ENCODE peak calls at places on chromosomes 7 and 10, in nine cellular contexts. M is RWPE1, O is fibroblast of the aortic adventitia, R is IMR-90, Y is PC-9, S is pancreas, P is glutamatergic neuron, Z is cardiac fibroblast, E is A549. G is an unnamed sample.

GRCh38 chr10:58438340-58438739 is 53.1 kb downstream of the TFAM start:
- DNase-seq in M (peak; percentile 34), O (peak; percentile 92), R (peak; percentile 73), Y (no peak), S (no peak), P (no peak), Z (peak; percentile 86), E (no peak), G (no peak)

GRCh38 chr10:11447571-11447970 is 163.9 kb downstream of the USP6NL start:
- DNase-seq in M (no peak), O (no peak), R (no peak), Y (no peak), S (no peak), P (no peak), Z (no peak), E (no peak), G (no peak)

GRCh38 chr7:66779669-66780408 is 39.3 kb downstream of the RABGEF1 start:
- DNase-seq in M (peak; percentile 46), O (peak; percentile 24), R (peak; percentile 56), Y (no peak), S (no peak), P (no peak), Z (peak; percentile 72), E (no peak), G (no peak)

GRCh38 chr7:41206267-41206666 is 496.6 kb downstream of the INHBA start:
- DNase-seq in M (no peak), O (no peak), R (no peak), Y (no peak), S (no peak), P (no peak), Z (no peak), E (no peak), G (no peak)

GRCh38 chr10:75772153-75772887 is 340.9 kb downstream of the LRMDA start:
- DNase-seq in M (peak; percentile 12), O (peak; percentile 67), R (no peak), Y (no peak), S (no peak), P (no peak), Z (peak; percentile 47), E (no peak), G (no peak)

GRCh38 chr10:104235801-104236200 is 3.6 kb upstream of the CFAP43 start:
- DNase-seq in M (no peak), O (no peak), R (no peak), Y (no peak), S (no peak), P (no peak), Z (no peak), E (no peak), G (no peak)

GRCh38 chr7:34949356-34949755 is 87.9 kb downstream of the DPY19L1 start:
- DNase-seq in M (no peak), O (peak; percentile 41), R (peak; percentile 54), Y (no peak), S (no peak), P (no peak), Z (peak; percentile 11), E (no peak), G (no peak)

GRCh38 chr7:130441408-130441854 is 615 bp upstream of the CEP41 start:
- DNase-seq in M (no peak), O (no peak), R (peak; percentile 12), Y (peak; percentile 26), S (peak; percentile 52), P (peak; percentile 43), Z (peak; percentile 40), E (peak; percentile 29), G (peak; percentile 35)

GRCh38 chr7:33712020-33712414 is 193.3 kb upstream of the BMPER start:
- DNase-seq in M (no peak), O (no peak), R (no peak), Y (no peak), S (no peak), P (no peak), Z (no peak), E (no peak), G (no peak)

GRCh38 chr10:89279449-89279869 is 22.4 kb upstream of the IFIT2 start:
- DNase-seq in M (peak; percentile 74), O (peak; percentile 91), R (no peak), Y (peak; percentile 51), S (peak; percentile 49), P (no peak), Z (peak; percentile 67), E (peak; percentile 30), G (no peak)

GRCh38 chr10:93098816-93099215 is 25.1 kb downstream of the CYP26A1 start:
- DNase-seq in M (no peak), O (no peak), R (no peak), Y (no peak), S (no peak), P (no peak), Z (no peak), E (no peak), G (no peak)

GRCh38 chr7:149831730-149832219 is 6.4 kb upstream of the ZNF862 start:
- DNase-seq in M (no peak), O (no peak), R (no peak), Y (no peak), S (no peak), P (no peak), Z (no peak), E (no peak), G (no peak)

GRCh38 chr10:114151486-114151885 is 22.5 kb downstream of the CCDC186 start:
- DNase-seq in M (peak; percentile 83), O (peak; percentile 77), R (peak; percentile 92), Y (peak; percentile 16), S (no peak), P (no peak), Z (peak; percentile 91), E (peak; percentile 68), G (no peak)

GRCh38 chr10:7546365-7546967 is 120.3 kb downstream of the ITIH5 start:
- DNase-seq in M (no peak), O (no peak), R (no peak), Y (no peak), S (no peak), P (no peak), Z (no peak), E (no peak), G (no peak)

GRCh38 chr10:66378117-66378876 is 547.5 kb upstream of the LRRTM3 start:
- DNase-seq in M (no peak), O (no peak), R (no peak), Y (no peak), S (no peak), P (no peak), Z (peak; percentile 38), E (no peak), G (no peak)

GRCh38 chr10:89275383-89275782 is 23.8 kb upstream of the LIPA start:
- DNase-seq in M (peak; percentile 71), O (peak; percentile 66), R (no peak), Y (peak; percentile 55), S (no peak), P (no peak), Z (no peak), E (no peak), G (no peak)

GRCh38 chr10:86423739-86424138 is 57.1 kb upstream of the GRID1 start:
- DNase-seq in M (no peak), O (no peak), R (no peak), Y (no peak), S (no peak), P (no peak), Z (no peak), E (no peak), G (no peak)

DNA sequence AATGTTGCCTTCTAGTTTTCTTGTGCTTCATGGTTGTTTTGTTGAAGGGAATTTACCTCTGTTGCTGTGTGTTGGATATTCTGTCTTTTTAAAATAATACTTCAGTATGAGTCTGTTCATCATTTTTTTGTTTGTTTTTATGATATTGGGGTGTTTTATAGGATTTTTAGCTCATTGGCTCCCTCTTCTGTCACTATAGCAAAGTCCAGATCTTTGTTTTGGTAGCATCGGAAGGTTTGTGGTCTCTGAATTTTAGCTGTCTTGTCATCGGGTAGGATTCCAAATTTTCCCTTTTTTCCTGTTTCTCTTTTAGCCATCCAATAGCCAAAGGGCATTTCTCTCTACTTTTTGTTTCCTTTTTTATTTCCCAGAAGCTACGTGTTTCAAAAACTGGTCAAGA is 91.4 kb downstream of the EXOC4 start:
- DNase-seq in M (peak; percentile 8), O (peak; percentile 53), R (peak; percentile 32), Y (no peak), S (no peak), P (no peak), Z (peak; percentile 51), E (no peak), G (no peak)
- TF ChIP-seq CTCF in M (peak; percentile 40), O (peak; percentile 55), R (peak; percentile 63), Y (peak; percentile 73), S (no peak), P (peak; percentile 53), Z (peak; percentile 48), E (peak; percentile 56), G (peak; percentile 38)

GRCh38 chr10:71270301-71270777 is 48.7 kb upstream of the SLC29A3 start:
- DNase-seq in M (peak; percentile 74), O (peak; percentile 84), R (peak; percentile 84), Y (peak; percentile 56), S (no peak), P (peak; percentile 74), Z (peak; percentile 91), E (peak; percentile 72), G (peak; percentile 63)
- TF ChIP-seq CTCF in M (peak; percentile 67), O (peak; percentile 81), R (peak; percentile 69), Y (peak; percentile 76), S (peak; percentile 47), P (peak; percentile 57), Z (peak; percentile 78), E (peak; percentile 62), G (peak; percentile 50)

DNA sequence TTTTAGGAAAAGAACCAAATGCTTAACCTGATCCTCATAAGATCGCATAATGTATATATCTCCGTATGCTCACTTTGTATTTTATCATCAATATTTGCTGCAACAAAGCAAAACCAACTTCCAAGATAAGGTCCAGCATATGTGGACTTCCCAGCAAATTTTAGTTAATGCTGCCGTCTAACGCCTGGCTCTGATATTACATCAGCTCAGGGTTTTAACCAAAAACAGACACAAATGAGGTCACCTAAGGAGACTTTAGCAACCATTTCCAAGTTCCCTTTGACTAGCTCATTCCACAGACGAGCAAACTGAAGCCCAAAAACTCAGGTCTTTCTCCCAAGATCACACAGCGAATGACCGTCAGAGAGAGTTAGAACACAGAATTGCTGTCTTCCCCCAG is 59.4 kb upstream of the UCN3 start:
- DNase-seq in M (no peak), O (peak; percentile 90), R (no peak), Y (no peak), S (no peak), P (no peak), Z (peak; percentile 71), E (no peak), G (no peak)
- TF ChIP-seq CTCF in M (no peak), O (peak; percentile 81), R (no peak), Y (no peak), S (peak; percentile 26), P (no peak), Z (peak; percentile 46), E (no peak), G (no peak)

DNA sequence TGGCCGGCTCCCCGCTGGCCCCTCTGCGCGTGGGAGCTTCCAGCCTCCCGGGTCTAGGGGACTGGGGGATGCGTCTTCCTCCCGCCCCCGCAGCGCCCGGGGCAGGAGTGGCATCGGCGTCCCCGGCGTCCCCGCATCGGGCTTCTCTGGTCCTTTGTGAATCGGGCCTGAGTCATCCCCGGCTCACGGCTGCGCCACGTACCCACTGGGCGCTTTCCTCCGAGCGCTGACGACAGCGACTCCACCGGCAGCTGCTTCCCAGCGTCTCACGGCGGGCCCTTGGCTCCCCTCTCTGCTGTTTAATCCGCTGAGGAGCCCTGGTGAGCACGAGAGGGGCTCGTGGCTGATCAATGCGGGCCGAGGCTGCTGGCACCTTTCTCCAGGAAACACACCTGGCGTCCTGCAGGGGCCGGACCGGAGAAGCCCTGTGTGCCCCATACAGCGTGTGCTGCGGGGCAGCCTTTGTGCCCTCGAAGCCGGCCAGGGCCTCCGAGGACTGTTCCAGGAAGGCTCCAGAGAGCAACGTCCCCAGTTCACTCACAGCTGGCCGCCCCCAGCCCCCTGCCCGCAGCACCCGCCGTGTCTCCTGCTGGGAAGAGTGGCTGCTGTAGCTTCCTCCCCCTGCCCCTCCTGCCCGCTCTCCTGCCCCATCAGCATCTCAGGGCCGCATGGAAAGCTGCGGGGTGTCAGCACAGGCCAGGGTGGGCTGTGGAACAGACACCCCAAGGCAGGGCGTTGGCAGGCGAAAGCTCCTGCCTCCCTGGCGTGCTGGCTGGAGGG is 95.5 kb upstream of the DIP2C start:
- DNase-seq in M (peak; percentile 50), O (peak; percentile 67), R (peak; percentile 88), Y (peak; percentile 49), S (peak; percentile 54), P (peak; percentile 63), Z (peak; percentile 76), E (peak; percentile 36), G (peak; percentile 46)
- TF ChIP-seq CTCF in M (peak; percentile 19), O (peak; percentile 30), R (peak; percentile 43), Y (no peak), S (no peak), P (no peak), Z (peak; percentile 30), E (peak; percentile 8), G (no peak)